ENCODE peak calls at places on chromosomes 12 and 14, in five cellular contexts. H, L, T, N and K are unnamed samples. For H3K36me3, the result is how much of the 10 kb centered on the place peaks cover.

GRCh38 chr12:2633176-2633824 is 161.5 kb upstream of the FKBP4 start:
- DNase-seq in H (no peak), L (no peak), T (peak), N (no peak), K (no peak)

GRCh38 chr12:58521152-58521551 is 399.2 kb downstream of the LRIG3 start:
- DNase-seq in H (no peak), L (no peak), T (no peak), N (no peak), K (no peak)

GRCh38 chr12:59085680-59086079 is 165.4 kb upstream of the LRIG3 start:
- DNase-seq in H (no peak), L (no peak), T (no peak), N (no peak), K (no peak)

GRCh38 chr14:27243360-27243759 is 645.5 kb upstream of the NOVA1 start:
- DNase-seq in H (no peak), L (no peak), T (no peak), N (no peak), K (no peak)

GRCh38 chr12:93379432-93380308 is 1.9 kb downstream of the NUDT4 start:
- DNase-seq in H (no peak), L (no peak), T (peak), N (no peak), K (no peak)

GRCh38 chr12:26435005-26435404 is 239.6 kb downstream of the SSPN start:
- DNase-seq in H (no peak), L (no peak), T (peak), N (no peak), K (no peak)

GRCh38 chr12:116582610-116583009 is 23.4 kb downstream of the MAP1LC3B2 start:
- DNase-seq in H (peak), L (no peak), T (no peak), N (peak), K (peak)

GRCh38 chr14:101241807-101242278 is 319.5 kb upstream of the DIO3 start:
- DNase-seq in H (no peak), L (peak), T (no peak), N (no peak), K (no peak)

GRCh38 chr12:81083018-81083417 is 5.1 kb downstream of the ACSS3 start:
- DNase-seq in H (no peak), L (no peak), T (no peak), N (no peak), K (no peak)

GRCh38 chr14:74977164-74977900 is 21.9 kb upstream of the PGF start:
- DNase-seq in H (no peak), L (no peak), T (no peak), N (no peak), K (no peak)

GRCh38 chr12:53217049-53217929 is 10.2 kb upstream of the ITGB7 start:
- DNase-seq in H (no peak), L (peak), T (peak), N (peak), K (no peak)

GRCh38 chr14:104708606-104709268 is 15.3 kb upstream of the ADSS1 start:
- DNase-seq in H (peak), L (no peak), T (peak), N (peak), K (peak)

GRCh38 chr14:66503532-66503931 is 4.4 kb upstream of the GPHN start:
- DNase-seq in H (no peak), L (no peak), T (no peak), N (no peak), K (no peak)

GRCh38 chr14:43949410-43949809 is 557.7 kb downstream of the FSCB start:
- DNase-seq in H (no peak), L (no peak), T (no peak), N (no peak), K (no peak)

GRCh38 chr12:81170072-81170471 is 92.2 kb downstream of the ACSS3 start:
- DNase-seq in H (no peak), L (no peak), T (no peak), N (no peak), K (no peak)

GRCh38 chr12:78121969-78122610 is 291.4 kb downstream of the NAV3 start:
- DNase-seq in H (no peak), L (no peak), T (no peak), N (no peak), K (no peak)

GRCh38 chr14:91406982-91407381 is 10.6 kb downstream of the CCDC88C start:
- DNase-seq in H (no peak), L (no peak), T (no peak), N (no peak), K (no peak)

GRCh38 chr12:103698752-103699540 is 111.9 kb downstream of the STAB2 start:
- DNase-seq in H (no peak), L (no peak), T (no peak), N (no peak), K (no peak)

GRCh38 chr14:92323916-92324818 is 1.2 kb downstream of the SLC24A4 start:
- DNase-seq in H (no peak), L (no peak), T (no peak), N (no peak), K (no peak)

GRCh38 chr14:68638056-68638816 is 154.6 kb downstream of the ZFP36L1 start:
- DNase-seq in H (no peak), L (peak), T (peak), N (no peak), K (no peak)

GRCh38 chr14:95784137-95784536 is 70.2 kb upstream of the TCL1A start:
- DNase-seq in H (peak), L (no peak), T (no peak), N (peak), K (no peak)

GRCh38 chr12:25459541-25459951 is 93.5 kb downstream of the LMNTD1 start:
- DNase-seq in H (no peak), L (no peak), T (no peak), N (no peak), K (peak)

GRCh38 chr12:4824415-4824814 is 85.3 kb upstream of the KCNA1 start:
- DNase-seq in H (no peak), L (no peak), T (no peak), N (no peak), K (no peak)

GRCh38 chr12:80195143-80195726 is 95.9 kb downstream of the OTOGL start:
- DNase-seq in H (peak), L (no peak), T (peak), N (peak), K (peak)

GRCh38 chr12:89826468-89826867 is 117.8 kb upstream of the ATP2B1 start:
- DNase-seq in H (no peak), L (no peak), T (no peak), N (no peak), K (no peak)

GRCh38 chr14:67532998-67533753 is at the start of gene PLEKHH1:
- DNase-seq in H (peak), L (peak), T (peak), N (peak), K (peak)

GRCh38 chr12:124099661-124100060 is 126.6 kb downstream of the ZNF664 start:
- DNase-seq in H (no peak), L (no peak), T (no peak), N (no peak), K (no peak)

GRCh38 chr12:78181544-78182162 is 351.0 kb downstream of the NAV3 start:
- DNase-seq in H (peak), L (no peak), T (peak), N (no peak), K (peak)

DNA sequence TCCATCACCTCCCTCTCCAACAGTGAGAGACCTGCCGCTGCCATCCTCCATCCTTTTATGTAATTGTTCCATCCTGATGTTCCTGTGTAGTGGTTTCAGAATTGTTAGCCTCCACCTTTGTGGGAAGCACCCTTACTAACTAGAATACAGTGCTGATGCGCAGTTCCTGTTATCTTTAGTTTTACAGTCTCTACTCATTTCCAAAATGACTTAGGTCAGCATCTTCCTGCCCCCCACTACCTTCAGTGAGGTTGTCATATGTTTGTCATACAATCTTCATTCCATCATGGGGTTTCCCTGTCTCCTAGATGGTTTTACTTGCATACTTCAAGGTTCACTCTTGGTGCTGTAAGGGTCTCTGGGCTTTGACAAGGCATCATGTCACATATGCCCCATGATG is 69.8 kb downstream of the EML1 start:
- DNase-seq in H (no peak), L (no peak), T (no peak), N (no peak), K (no peak)
- H3K4me3 ChIP-seq in H (no peak), L (no peak), T (no peak), N (no peak), K (no peak)

GRCh38 chr12:19351346-19351745 is 87.9 kb upstream of the AEBP2 start:
- DNase-seq in H (no peak), L (no peak), T (no peak), N (no peak), K (no peak)
- H3K36me3 ChIP-seq in H (half or more), L (under half), T (under half), N (under half), K (under half)

DNA sequence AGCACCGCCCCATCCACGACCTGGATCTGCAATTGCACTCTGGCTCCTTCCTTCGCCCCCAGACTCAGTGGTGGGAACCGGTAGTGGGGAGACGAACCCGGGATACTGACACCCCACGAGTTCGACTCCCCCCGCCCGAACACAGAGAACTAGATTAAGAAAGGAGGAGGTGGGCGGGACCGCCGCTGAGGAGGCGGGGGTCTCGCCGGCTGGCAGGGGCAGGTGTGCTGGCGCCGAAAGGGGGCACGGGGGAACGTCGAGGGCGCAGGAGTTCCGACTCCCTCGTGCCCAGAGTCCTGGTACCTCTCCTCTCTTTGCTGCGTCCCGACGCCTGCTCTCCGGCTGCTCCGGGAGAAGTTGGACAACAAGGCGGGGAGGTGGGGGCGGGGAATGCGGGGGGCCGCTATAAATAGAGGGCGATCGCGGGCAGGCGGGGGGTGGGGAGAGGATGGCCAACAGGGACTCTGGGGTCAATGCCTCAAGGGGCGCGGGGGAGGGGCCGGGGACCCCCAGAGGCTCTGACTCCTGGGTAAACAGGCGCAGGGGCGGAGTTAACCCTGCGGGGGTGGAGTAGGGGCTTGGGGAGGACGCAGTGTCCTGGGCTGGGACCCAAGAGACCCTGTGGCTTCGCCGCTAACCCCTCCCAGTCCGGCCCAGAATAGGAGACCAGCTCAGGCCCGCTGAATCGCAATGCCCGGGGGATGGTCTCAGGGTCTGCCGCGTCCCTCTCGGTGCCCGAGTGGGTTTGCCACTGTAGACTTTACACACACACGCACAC is 702 bp upstream of the NDRG2 start:
- DNase-seq in H (peak), L (no peak), T (no peak), N (peak), K (no peak)
- H3K4me3 ChIP-seq in H (peak), L (peak), T (peak), N (peak), K (peak)

DNA sequence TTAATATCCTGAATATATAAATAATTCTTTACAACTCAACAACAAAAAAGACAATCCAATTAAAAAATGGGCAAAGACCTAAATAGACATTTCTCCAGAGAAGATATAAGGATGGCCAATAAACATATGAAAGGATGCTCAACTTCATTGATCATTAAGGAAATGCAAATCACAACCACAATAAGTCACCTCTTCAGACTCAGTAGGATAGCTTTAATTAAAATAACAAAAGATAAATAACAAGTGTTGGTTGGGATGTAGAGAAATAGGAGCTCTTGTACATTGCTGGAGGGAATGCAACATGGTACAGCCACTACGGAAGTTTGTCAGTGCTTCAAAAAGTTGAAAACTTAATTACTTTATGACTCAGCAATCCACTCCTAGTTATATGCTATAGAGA is 129.7 kb upstream of the OVCH1 start:
- DNase-seq in H (no peak), L (no peak), T (no peak), N (no peak), K (no peak)
- H3K36me3 ChIP-seq in H (under half), L (under half), T (under half), N (under half), K (under half)

DNA sequence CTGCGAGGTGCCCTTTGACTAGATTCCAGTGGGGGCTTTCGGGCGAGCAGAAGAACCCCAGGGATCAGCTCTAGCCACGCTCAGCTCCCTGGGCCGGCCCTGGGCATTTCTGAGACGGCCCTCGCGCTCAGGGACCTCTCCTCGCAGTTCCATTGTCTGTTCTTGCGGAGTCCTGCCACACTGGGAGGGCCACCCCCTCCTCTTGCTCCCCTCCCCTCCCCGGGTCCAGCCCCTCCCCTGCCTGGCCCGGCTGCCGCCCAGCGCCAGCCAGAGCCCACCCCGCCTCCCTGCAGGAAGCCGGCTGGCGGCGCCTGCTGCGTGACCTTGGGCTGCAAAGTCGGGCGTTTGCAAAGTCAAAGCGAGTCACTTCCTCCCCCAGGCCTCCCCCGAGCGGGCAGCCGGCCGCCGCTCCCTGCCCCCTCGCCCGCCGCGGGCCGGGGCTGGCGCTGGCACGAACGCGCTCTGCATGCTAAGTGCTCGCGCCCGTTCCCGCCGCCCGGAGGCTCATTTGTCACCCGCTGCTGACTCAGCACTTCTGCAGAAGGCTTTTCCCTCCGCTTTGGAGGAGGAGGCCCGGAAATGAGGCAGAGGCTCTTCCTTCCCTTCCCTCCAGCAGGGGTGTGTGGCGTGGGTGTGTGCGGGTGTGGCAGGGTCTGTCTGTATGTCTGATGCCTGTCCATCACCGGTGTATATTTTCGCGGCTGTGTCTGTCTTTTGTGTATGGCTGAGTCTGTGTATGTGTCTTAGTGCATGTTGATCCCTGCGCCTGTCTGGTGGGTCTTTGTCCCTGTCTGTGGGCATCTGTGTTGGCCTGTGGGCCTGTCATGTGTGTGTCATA is 72.0 kb downstream of the IRF2BPL start:
- DNase-seq in H (peak), L (peak), T (peak), N (peak), K (peak)
- H3K4me3 ChIP-seq in H (no peak), L (peak), T (peak), N (no peak), K (peak)

GRCh38 chr12:109170335-109170734 is 53.9 kb downstream of the ACACB start:
- DNase-seq in H (no peak), L (no peak), T (no peak), N (no peak), K (no peak)
- H3K36me3 ChIP-seq in H (half or more), L (under half), T (under half), N (under half), K (under half)

GRCh38 chr12:569091-569676 is 94.1 kb downstream of the NINJ2 start:
- DNase-seq in H (no peak), L (no peak), T (no peak), N (no peak), K (no peak)
- H3K4me3 ChIP-seq in H (no peak), L (peak), T (no peak), N (no peak), K (no peak)

DNA sequence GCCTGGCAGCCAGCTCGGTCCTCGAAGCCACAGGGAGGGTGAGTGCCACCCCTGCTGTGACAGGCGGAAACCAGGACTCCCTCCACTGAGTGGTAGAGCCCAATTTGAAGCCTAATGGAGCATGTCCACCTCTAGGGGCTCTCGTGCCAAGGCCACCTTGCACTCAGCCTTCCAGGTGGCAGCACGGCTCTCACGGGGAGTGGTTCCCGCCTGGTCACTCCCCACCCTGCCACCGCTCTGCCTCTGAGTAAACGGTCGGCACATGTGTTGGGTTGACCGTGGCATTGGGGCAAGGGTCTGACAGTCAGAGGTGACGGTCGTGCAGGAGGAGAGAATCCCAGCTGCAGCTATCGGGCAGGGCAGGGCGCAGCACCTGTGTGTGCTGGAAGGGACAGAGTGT is 34.8 kb downstream of the IL31 start:
- DNase-seq in H (no peak), L (no peak), T (no peak), N (no peak), K (no peak)
- H3K36me3 ChIP-seq in H (under half), L (under half), T (under half), N (under half), K (half or more)

GRCh38 chr12:96399081-96399918 is 939 bp downstream of the CDK17 start:
- DNase-seq in H (peak), L (no peak), T (peak), N (peak), K (peak)

GRCh38 chr12:96396914-96397313 is 3.3 kb downstream of the CDK17 start:
- DNase-seq in H (no peak), L (no peak), T (no peak), N (no peak), K (no peak)

GRCh38 chr12:96396209-96396608 is 4.0 kb downstream of the CDK17 start:
- DNase-seq in H (no peak), L (no peak), T (no peak), N (no peak), K (no peak)

GRCh38 chr12:96398422-96399080 is 1.7 kb downstream of the CDK17 start:
- DNase-seq in H (peak), L (no peak), T (peak), N (no peak), K (no peak)

GRCh38 chr12:96397756-96398421 is 2.4 kb downstream of the CDK17 start:
- DNase-seq in H (no peak), L (no peak), T (no peak), N (no peak), K (no peak)
- H3K4me3 ChIP-seq in H (peak), L (peak), T (no peak), N (no peak), K (peak)

GRCh38 chr12:132111641-132112304 is 32.3 kb downstream of the DDX51 start:
- DNase-seq in H (no peak), L (no peak), T (no peak), N (no peak), K (no peak)

GRCh38 chr12:132109741-132110140 is 34.4 kb downstream of the DDX51 start:
- DNase-seq in H (no peak), L (no peak), T (no peak), N (no peak), K (no peak)

GRCh38 chr12:132106921-132107320 is 37.2 kb downstream of the DDX51 start:
- DNase-seq in H (no peak), L (no peak), T (no peak), N (no peak), K (no peak)

GRCh38 chr12:132108211-132108832 is 35.8 kb downstream of the DDX51 start:
- DNase-seq in H (peak), L (no peak), T (no peak), N (no peak), K (no peak)

DNA sequence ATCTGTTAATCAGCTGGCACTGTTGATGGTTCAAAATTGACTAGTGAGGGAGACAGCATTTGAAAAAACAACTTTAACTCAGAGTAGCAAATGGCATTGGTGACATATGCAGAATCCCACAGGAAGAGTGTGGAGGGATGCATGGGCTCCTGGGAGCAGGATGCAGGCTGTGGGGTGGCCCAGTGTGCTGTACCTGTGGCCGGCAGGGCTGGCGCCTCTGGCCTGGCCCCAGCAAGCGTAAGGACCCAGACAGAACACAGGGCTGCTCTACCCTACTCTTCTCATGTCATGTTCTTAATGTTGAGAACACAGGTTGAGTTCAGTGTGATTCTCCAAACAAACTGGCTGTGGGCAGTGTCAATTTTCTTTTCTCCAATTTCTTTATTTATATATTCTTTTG is 33.4 kb downstream of the DDX51 start:
- DNase-seq in H (no peak), L (no peak), T (no peak), N (no peak), K (no peak)
- H3K36me3 ChIP-seq in H (under half), L (under half), T (under half), N (under half), K (under half)